ENCODE peak calls at places on chromosomes 2 and 18, in seven cellular contexts. One of them, this sample, is unnamed.

GRCh38 chr2:203562283-203562682 is 27.2 kb upstream of the RAPH1 start:
- DNase-seq in breast epithelium: no peak
- DNase-seq in kidney: no peak
- DNase-seq in lower lobe of right lung: no peak
- DNase-seq in mammary epithelial cell: no peak
- DNase-seq in AG04450: peak
- DNase-seq in CD8-positive, alpha-beta T cell: no peak
- DNase-seq in this sample: no peak

GRCh38 chr18:73366713-73367112 is 498.9 kb upstream of the NETO1 start:
- DNase-seq in AG04450: peak
- DNase-seq in CD8-positive, alpha-beta T cell: no peak
- DNase-seq in lower lobe of right lung: no peak
- DNase-seq in mammary epithelial cell: no peak
- DNase-seq in breast epithelium: no peak
- DNase-seq in kidney: no peak
- DNase-seq in this sample: no peak

GRCh38 chr2:45542013-45542412 is 69.1 kb downstream of the SRBD1 start:
- DNase-seq in lower lobe of right lung: no peak
- DNase-seq in mammary epithelial cell: no peak
- DNase-seq in AG04450: no peak
- DNase-seq in kidney: peak
- DNase-seq in breast epithelium: no peak
- DNase-seq in CD8-positive, alpha-beta T cell: no peak
- DNase-seq in this sample: no peak

GRCh38 chr2:178756843-178757242 is 50.4 kb downstream of the TTN start:
- DNase-seq in breast epithelium: no peak
- DNase-seq in mammary epithelial cell: peak
- DNase-seq in AG04450: no peak
- DNase-seq in lower lobe of right lung: no peak
- DNase-seq in kidney: no peak
- DNase-seq in CD8-positive, alpha-beta T cell: no peak
- DNase-seq in this sample: no peak

GRCh38 chr18:37717656-37718055 is 152.1 kb upstream of the CELF4 start:
- DNase-seq in mammary epithelial cell: no peak
- DNase-seq in lower lobe of right lung: no peak
- DNase-seq in CD8-positive, alpha-beta T cell: no peak
- DNase-seq in breast epithelium: no peak
- DNase-seq in kidney: no peak
- DNase-seq in AG04450: no peak
- DNase-seq in this sample: no peak

GRCh38 chr2:225429718-225430117 is 30.2 kb downstream of the NYAP2 start:
- DNase-seq in AG04450: no peak
- DNase-seq in lower lobe of right lung: no peak
- DNase-seq in breast epithelium: no peak
- DNase-seq in kidney: no peak
- DNase-seq in mammary epithelial cell: no peak
- DNase-seq in CD8-positive, alpha-beta T cell: no peak
- DNase-seq in this sample: no peak

GRCh38 chr18:32624182-32624723 is 148.6 kb downstream of the KLHL14 start:
- DNase-seq in lower lobe of right lung: no peak
- DNase-seq in mammary epithelial cell: peak
- DNase-seq in CD8-positive, alpha-beta T cell: no peak
- DNase-seq in kidney: no peak
- DNase-seq in breast epithelium: no peak
- DNase-seq in AG04450: no peak
- DNase-seq in this sample: no peak

GRCh38 chr2:37262510-37262909 is 31.1 kb downstream of the NDUFAF7 start:
- DNase-seq in AG04450: no peak
- DNase-seq in kidney: no peak
- DNase-seq in CD8-positive, alpha-beta T cell: no peak
- DNase-seq in mammary epithelial cell: no peak
- DNase-seq in breast epithelium: no peak
- DNase-seq in lower lobe of right lung: no peak
- DNase-seq in this sample: no peak

GRCh38 chr2:12510070-12510469 is 206.7 kb upstream of the TRIB2 start:
- DNase-seq in AG04450: no peak
- DNase-seq in breast epithelium: no peak
- DNase-seq in CD8-positive, alpha-beta T cell: no peak
- DNase-seq in mammary epithelial cell: no peak
- DNase-seq in kidney: no peak
- DNase-seq in lower lobe of right lung: no peak
- DNase-seq in this sample: no peak

GRCh38 chr2:12507295-12507694 is 209.4 kb upstream of the TRIB2 start:
- DNase-seq in breast epithelium: peak
- DNase-seq in kidney: no peak
- DNase-seq in CD8-positive, alpha-beta T cell: no peak
- DNase-seq in mammary epithelial cell: peak
- DNase-seq in AG04450: no peak
- DNase-seq in lower lobe of right lung: no peak
- DNase-seq in this sample: no peak

GRCh38 chr2:12502759-12503158 is 214.0 kb upstream of the TRIB2 start:
- DNase-seq in breast epithelium: no peak
- DNase-seq in AG04450: no peak
- DNase-seq in mammary epithelial cell: no peak
- DNase-seq in lower lobe of right lung: no peak
- DNase-seq in CD8-positive, alpha-beta T cell: no peak
- DNase-seq in kidney: no peak
- DNase-seq in this sample: no peak

GRCh38 chr2:12504443-12504842 is 212.3 kb upstream of the TRIB2 start:
- DNase-seq in AG04450: no peak
- DNase-seq in kidney: no peak
- DNase-seq in mammary epithelial cell: peak
- DNase-seq in lower lobe of right lung: no peak
- DNase-seq in breast epithelium: no peak
- DNase-seq in CD8-positive, alpha-beta T cell: no peak
- DNase-seq in this sample: no peak

DNA sequence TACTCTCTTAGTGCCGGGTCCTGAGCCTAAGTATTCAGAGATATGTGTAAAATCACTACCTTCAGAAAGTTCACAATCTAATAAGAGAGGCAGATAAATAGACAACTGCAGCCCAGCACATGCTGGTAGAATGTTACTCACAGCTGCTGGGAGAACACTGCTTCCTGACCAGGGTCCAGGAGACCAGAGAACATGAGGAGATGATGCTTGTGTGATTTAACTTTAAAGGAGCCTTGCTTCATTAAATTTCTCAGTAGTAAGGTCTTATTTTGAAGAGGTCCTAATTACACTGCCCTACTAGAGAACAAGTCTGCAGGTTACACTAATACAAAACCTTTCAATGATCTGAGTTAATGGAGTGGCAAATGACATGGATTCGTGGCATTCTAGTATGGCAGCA is 209.9 kb upstream of the TRIB2 start:
- DNase-seq in CD8-positive, alpha-beta T cell: no peak
- DNase-seq in breast epithelium: no peak
- DNase-seq in mammary epithelial cell: no peak
- DNase-seq in lower lobe of right lung: no peak
- DNase-seq in AG04450: no peak
- DNase-seq in kidney: no peak
- DNase-seq in this sample: no peak
- H3K27ac ChIP-seq in CD8-positive, alpha-beta T cell: no peak
- H3K27ac ChIP-seq in breast epithelium: no peak
- H3K27ac ChIP-seq in mammary epithelial cell: no peak
- H3K27ac ChIP-seq in lower lobe of right lung: no peak
- H3K27ac ChIP-seq in AG04450: no peak
- H3K27ac ChIP-seq in kidney: no peak
- H3K27ac ChIP-seq in this sample: no peak

GRCh38 chr18:67359868-67360838 is 156.4 kb downstream of the DSEL start:
- DNase-seq in mammary epithelial cell: peak
- DNase-seq in breast epithelium: peak
- DNase-seq in AG04450: peak
- DNase-seq in kidney: no peak
- DNase-seq in lower lobe of right lung: no peak
- DNase-seq in CD8-positive, alpha-beta T cell: no peak
- DNase-seq in this sample: no peak
- H3K4me3 ChIP-seq in mammary epithelial cell: peak
- H3K4me3 ChIP-seq in breast epithelium: peak
- H3K4me3 ChIP-seq in AG04450: peak
- H3K4me3 ChIP-seq in kidney: peak
- H3K4me3 ChIP-seq in lower lobe of right lung: peak
- H3K4me3 ChIP-seq in CD8-positive, alpha-beta T cell: no peak
- H3K4me3 ChIP-seq in this sample: no peak

GRCh38 chr2:213229814-213230213 is 54.5 kb upstream of the SPAG16 start:
- DNase-seq in lower lobe of right lung: no peak
- DNase-seq in CD8-positive, alpha-beta T cell: no peak
- DNase-seq in mammary epithelial cell: no peak
- DNase-seq in kidney: no peak
- DNase-seq in AG04450: peak
- DNase-seq in breast epithelium: no peak
- DNase-seq in this sample: no peak
- H3K27ac ChIP-seq in lower lobe of right lung: no peak
- H3K27ac ChIP-seq in CD8-positive, alpha-beta T cell: no peak
- H3K27ac ChIP-seq in mammary epithelial cell: no peak
- H3K27ac ChIP-seq in kidney: no peak
- H3K27ac ChIP-seq in AG04450: no peak
- H3K27ac ChIP-seq in breast epithelium: no peak
- H3K27ac ChIP-seq in this sample: no peak

GRCh38 chr18:77054606-77055428 is 77.8 kb downstream of the MBP start:
- DNase-seq in breast epithelium: peak
- DNase-seq in mammary epithelial cell: no peak
- DNase-seq in CD8-positive, alpha-beta T cell: peak
- DNase-seq in AG04450: peak
- DNase-seq in kidney: peak
- DNase-seq in lower lobe of right lung: peak
- DNase-seq in this sample: peak

GRCh38 chr18:77055429-77056310 is 76.9 kb downstream of the MBP start:
- DNase-seq in kidney: no peak
- DNase-seq in breast epithelium: no peak
- DNase-seq in AG04450: no peak
- DNase-seq in lower lobe of right lung: peak
- DNase-seq in mammary epithelial cell: no peak
- DNase-seq in CD8-positive, alpha-beta T cell: no peak
- DNase-seq in this sample: peak

GRCh38 chr18:77053616-77054287 is 78.8 kb downstream of the MBP start:
- DNase-seq in AG04450: no peak
- DNase-seq in CD8-positive, alpha-beta T cell: no peak
- DNase-seq in breast epithelium: no peak
- DNase-seq in kidney: no peak
- DNase-seq in mammary epithelial cell: no peak
- DNase-seq in lower lobe of right lung: no peak
- DNase-seq in this sample: peak

GRCh38 chr18:77052656-77053309 is 79.8 kb downstream of the MBP start:
- DNase-seq in breast epithelium: no peak
- DNase-seq in CD8-positive, alpha-beta T cell: no peak
- DNase-seq in AG04450: no peak
- DNase-seq in mammary epithelial cell: no peak
- DNase-seq in lower lobe of right lung: peak
- DNase-seq in kidney: no peak
- DNase-seq in this sample: peak

GRCh38 chr18:77054288-77054605 is 78.3 kb downstream of the MBP start:
- DNase-seq in AG04450: no peak
- DNase-seq in breast epithelium: no peak
- DNase-seq in kidney: no peak
- DNase-seq in CD8-positive, alpha-beta T cell: no peak
- DNase-seq in mammary epithelial cell: no peak
- DNase-seq in lower lobe of right lung: no peak
- DNase-seq in this sample: no peak
- H3K4me3 ChIP-seq in AG04450: no peak
- H3K4me3 ChIP-seq in breast epithelium: no peak
- H3K4me3 ChIP-seq in kidney: no peak
- H3K4me3 ChIP-seq in CD8-positive, alpha-beta T cell: peak
- H3K4me3 ChIP-seq in mammary epithelial cell: no peak
- H3K4me3 ChIP-seq in lower lobe of right lung: peak
- H3K4me3 ChIP-seq in this sample: no peak

DNA sequence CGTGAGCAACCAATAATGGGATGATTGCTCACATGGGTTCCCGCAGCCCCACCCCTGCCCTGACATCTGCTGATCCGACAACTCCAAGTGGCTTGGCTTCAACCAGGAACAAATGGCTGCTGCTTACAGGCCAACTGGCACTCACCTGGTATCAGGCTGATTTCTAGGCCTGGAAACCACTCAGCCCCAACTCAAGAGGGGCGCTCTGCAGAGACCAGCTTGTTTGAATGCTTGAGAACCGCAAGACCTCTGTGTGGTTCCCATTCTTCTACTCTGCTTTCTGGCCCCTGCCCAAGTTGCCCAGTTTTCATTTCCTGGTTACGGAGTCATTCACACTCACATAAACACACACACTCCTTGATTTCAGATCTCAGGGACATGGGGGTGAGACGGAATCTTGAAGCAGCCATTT is 52.0 kb downstream of the TNP1 start:
- DNase-seq in breast epithelium: peak
- DNase-seq in kidney: no peak
- DNase-seq in lower lobe of right lung: peak
- DNase-seq in mammary epithelial cell: no peak
- DNase-seq in AG04450: no peak
- DNase-seq in CD8-positive, alpha-beta T cell: no peak
- DNase-seq in this sample: no peak
- H3K27ac ChIP-seq in breast epithelium: no peak
- H3K27ac ChIP-seq in kidney: no peak
- H3K27ac ChIP-seq in lower lobe of right lung: no peak
- H3K27ac ChIP-seq in mammary epithelial cell: no peak
- H3K27ac ChIP-seq in AG04450: no peak
- H3K27ac ChIP-seq in CD8-positive, alpha-beta T cell: no peak
- H3K27ac ChIP-seq in this sample: no peak

GRCh38 chr2:20559277-20559676 is 91.6 kb downstream of the HS1BP3 start:
- DNase-seq in kidney: no peak
- DNase-seq in lower lobe of right lung: no peak
- DNase-seq in CD8-positive, alpha-beta T cell: no peak
- DNase-seq in AG04450: no peak
- DNase-seq in mammary epithelial cell: no peak
- DNase-seq in breast epithelium: no peak
- DNase-seq in this sample: no peak
- H3K4me3 ChIP-seq in kidney: no peak
- H3K4me3 ChIP-seq in lower lobe of right lung: no peak
- H3K4me3 ChIP-seq in CD8-positive, alpha-beta T cell: no peak
- H3K4me3 ChIP-seq in AG04450: no peak
- H3K4me3 ChIP-seq in mammary epithelial cell: no peak
- H3K4me3 ChIP-seq in breast epithelium: no peak
- H3K4me3 ChIP-seq in this sample: no peak

GRCh38 chr2:200455958-200456421 is 53.9 kb downstream of the KCTD18 start:
- DNase-seq in kidney: no peak
- DNase-seq in breast epithelium: no peak
- DNase-seq in CD8-positive, alpha-beta T cell: no peak
- DNase-seq in AG04450: no peak
- DNase-seq in mammary epithelial cell: no peak
- DNase-seq in lower lobe of right lung: no peak
- DNase-seq in this sample: no peak

GRCh38 chr2:200462136-200462710 is 47.6 kb downstream of the KCTD18 start:
- DNase-seq in mammary epithelial cell: no peak
- DNase-seq in breast epithelium: no peak
- DNase-seq in kidney: no peak
- DNase-seq in CD8-positive, alpha-beta T cell: no peak
- DNase-seq in AG04450: no peak
- DNase-seq in lower lobe of right lung: no peak
- DNase-seq in this sample: no peak

GRCh38 chr2:200456567-200456966 is 53.3 kb downstream of the KCTD18 start:
- DNase-seq in lower lobe of right lung: no peak
- DNase-seq in kidney: no peak
- DNase-seq in CD8-positive, alpha-beta T cell: no peak
- DNase-seq in mammary epithelial cell: no peak
- DNase-seq in breast epithelium: no peak
- DNase-seq in AG04450: no peak
- DNase-seq in this sample: no peak

GRCh38 chr2:200454839-200455801 is 54.7 kb downstream of the KCTD18 start:
- DNase-seq in lower lobe of right lung: no peak
- DNase-seq in mammary epithelial cell: peak
- DNase-seq in breast epithelium: no peak
- DNase-seq in AG04450: no peak
- DNase-seq in CD8-positive, alpha-beta T cell: no peak
- DNase-seq in kidney: no peak
- DNase-seq in this sample: no peak

GRCh38 chr2:200459101-200459500 is 50.8 kb downstream of the KCTD18 start:
- DNase-seq in AG04450: no peak
- DNase-seq in breast epithelium: no peak
- DNase-seq in CD8-positive, alpha-beta T cell: no peak
- DNase-seq in mammary epithelial cell: no peak
- DNase-seq in kidney: no peak
- DNase-seq in lower lobe of right lung: no peak
- DNase-seq in this sample: no peak
- H3K27ac ChIP-seq in AG04450: no peak
- H3K27ac ChIP-seq in breast epithelium: no peak
- H3K27ac ChIP-seq in CD8-positive, alpha-beta T cell: no peak
- H3K27ac ChIP-seq in mammary epithelial cell: no peak
- H3K27ac ChIP-seq in kidney: no peak
- H3K27ac ChIP-seq in lower lobe of right lung: no peak
- H3K27ac ChIP-seq in this sample: no peak

This sample was measured in upper lobe of left lung.